ENCODE peak calls at places on chromosomes 12 and 14, in nine cellular contexts. B is activated naive CD4-positive, alpha-beta T cell treated with Interleukin-2 at 50 U/mL for 16 hours; J is lung; E is activated T-cell treated with anti-CD3 and anti-CD28 coated beads, Interleukin-2, amount 50 U/mL, for 48 hours; O is HCT116; X is bronchial epithelial cell; K is GM18507; N is kidney glomerular epithelial cell; U is erythroblast. H is an unnamed sample.
A peak's percentile ranks its signal among the peaks of the same experiment; 100 is the strongest.

GRCh38 chr12:26134540-26134939 is 9.7 kb upstream of the BHLHE41 start:
- DNase-seq in X (no peak), U (no peak), E (no peak), N (no peak), K (no peak), O (no peak), B (no peak), J (no peak), H (no peak)

GRCh38 chr12:50979369-50980052 is 27.2 kb downstream of the HIGD1C start:
- DNase-seq in N (no peak), O (no peak), U (no peak), B (peak; percentile 62), K (no peak), X (no peak), J (no peak), E (peak; percentile 35), H (no peak)

GRCh38 chr12:110174373-110174996 is 50.3 kb downstream of the IFT81 start:
- DNase-seq in E (no peak), N (no peak), J (no peak), X (no peak), B (no peak), U (no peak), O (no peak), K (no peak), H (no peak)

GRCh38 chr14:49879683-49880204 is 13.1 kb upstream of the ARF6 start:
- DNase-seq in U (peak; percentile 84), B (peak; percentile 61), J (no peak), K (no peak), N (no peak), O (peak; percentile 95), X (peak; percentile 70), E (peak; percentile 76), H (peak; percentile 41)

GRCh38 chr14:54025661-54026060 is 69.0 kb upstream of the BMP4 start:
- DNase-seq in U (no peak), E (no peak), B (no peak), N (peak; percentile 27), X (peak; percentile 44), J (peak; percentile 30), K (no peak), O (peak; percentile 43), H (no peak)

GRCh38 chr12:47021298-47021697 is 58.1 kb upstream of the PCED1B start:
- DNase-seq in E (no peak), X (peak; percentile 95), U (peak; percentile 56), O (peak; percentile 90), N (peak; percentile 90), J (no peak), B (no peak), K (peak; percentile 5), H (no peak)

GRCh38 chr14:75803768-75804167 is 142.7 kb downstream of the TTLL5 start:
- DNase-seq in J (no peak), U (no peak), E (no peak), X (no peak), B (no peak), O (no peak), K (no peak), N (peak; percentile 32), H (no peak)

GRCh38 chr14:73472182-73473114 is 14.1 kb upstream of the NUMB start:
- DNase-seq in O (peak; percentile 60), U (peak; percentile 70), E (no peak), K (no peak), J (no peak), N (peak; percentile 55), B (no peak), X (peak; percentile 70), H (no peak)

GRCh38 chr12:26252946-26253345 is 57.6 kb downstream of the SSPN start:
- DNase-seq in E (no peak), U (no peak), N (no peak), K (no peak), O (no peak), J (no peak), X (no peak), B (no peak), H (no peak)

GRCh38 chr14:103103461-103104388 is 9.2 kb downstream of the EXOC3L4 start:
- DNase-seq in B (no peak), J (no peak), K (no peak), O (no peak), N (no peak), X (peak; percentile 27), E (no peak), U (peak; percentile 25), H (no peak)

GRCh38 chr14:29462271-29462670 is 465.4 kb downstream of the PRKD1 start:
- DNase-seq in E (no peak), K (no peak), J (no peak), N (peak; percentile 28), B (no peak), O (no peak), U (no peak), X (no peak), H (no peak)

GRCh38 chr12:15708396-15709070 is 80.7 kb downstream of the EPS8 start:
- DNase-seq in X (no peak), E (no peak), U (peak; percentile 9), B (no peak), J (no peak), K (no peak), O (no peak), N (no peak), H (no peak)

GRCh38 chr12:113815031-113815430 is 151.1 kb downstream of the RBM19 start:
- DNase-seq in U (no peak), E (no peak), J (no peak), O (no peak), X (peak; percentile 2), B (no peak), N (no peak), K (no peak), H (no peak)

GRCh38 chr12:108313609-108314331 is 25.3 kb downstream of the CMKLR1 start:
- DNase-seq in U (no peak), O (no peak), K (no peak), N (no peak), E (no peak), B (peak; percentile 12), X (no peak), J (no peak), H (peak; percentile 35)

GRCh38 chr12:122963928-122964240 is 2.4 kb downstream of the ABCB9 start:
- DNase-seq in E (no peak), K (no peak), B (no peak), J (no peak), N (no peak), X (no peak), O (no peak), U (no peak), H (no peak)

GRCh38 chr14:67735361-67735921 is 33.8 kb downstream of the RDH12 start:
- DNase-seq in K (no peak), X (no peak), O (no peak), J (no peak), U (no peak), N (no peak), B (no peak), E (no peak), H (no peak)

GRCh38 chr12:127998936-127999467 is 268.0 kb upstream of the TMEM132C start:
- DNase-seq in N (no peak), E (no peak), B (no peak), X (no peak), U (no peak), K (no peak), O (no peak), J (no peak), H (no peak)

GRCh38 chr12:111437816-111438454 is 32.2 kb downstream of the SH2B3 start:
- DNase-seq in N (peak; percentile 34), B (no peak), O (no peak), U (peak; percentile 88), X (peak; percentile 89), E (no peak), J (peak; percentile 67), K (no peak), H (no peak)

GRCh38 chr12:57895337-57896138 is 45.8 kb upstream of the ATP23 start:
- DNase-seq in B (no peak), N (no peak), U (no peak), O (no peak), K (no peak), J (no peak), X (no peak), E (no peak), H (no peak)

GRCh38 chr12:52370906-52371608 is 3.8 kb upstream of the KRT85 start:
- DNase-seq in E (no peak), J (no peak), B (no peak), N (peak; percentile 82), X (no peak), K (no peak), U (no peak), O (no peak), H (no peak)

GRCh38 chr12:48003226-48004038 is 844 bp downstream of the COL2A1 start:
- DNase-seq in B (peak; percentile 15), K (no peak), O (no peak), N (no peak), U (no peak), X (no peak), J (no peak), E (peak; percentile 48), H (no peak)

GRCh38 chr14:92441751-92442477 is 71.7 kb upstream of the RIN3 start:
- DNase-seq in N (no peak), E (no peak), O (no peak), U (no peak), K (no peak), B (no peak), X (no peak), J (no peak), H (no peak)

GRCh38 chr12:96889273-96889933 is 17.7 kb upstream of the NEDD1 start:
- DNase-seq in J (no peak), O (no peak), K (no peak), U (no peak), X (peak; percentile 97), E (no peak), B (no peak), N (peak; percentile 83), H (no peak)

GRCh38 chr12:93896427-93896826 is 219.3 kb downstream of the CRADD start:
- DNase-seq in J (no peak), X (no peak), B (no peak), N (no peak), E (no peak), O (no peak), U (peak; percentile 6), K (no peak), H (no peak)

GRCh38 chr12:31729728-31730127 is 907 bp upstream of the AMN1 start:
- DNase-seq in O (no peak), U (peak; percentile 53), K (no peak), B (no peak), N (no peak), J (no peak), X (no peak), E (no peak), H (no peak)

GRCh38 chr14:65772901-65773574 is 360.5 kb downstream of the FUT8 start:
- DNase-seq in N (no peak), K (no peak), B (no peak), O (no peak), X (no peak), J (no peak), E (no peak), U (no peak), H (no peak)

GRCh38 chr12:52356031-52356761 is 11.1 kb downstream of the KRT85 start:
- DNase-seq in X (no peak), N (no peak), J (no peak), K (no peak), B (no peak), E (no peak), U (no peak), O (no peak), H (no peak)

GRCh38 chr12:110754101-110754793 is 11.6 kb upstream of the PPP1CC start:
- DNase-seq in E (no peak), O (no peak), J (no peak), B (no peak), U (no peak), X (no peak), K (no peak), N (no peak), H (no peak)

GRCh38 chr14:99734406-99735051 is 50.4 kb downstream of the CYP46A1 start:
- DNase-seq in B (no peak), E (no peak), U (no peak), N (no peak), X (no peak), J (no peak), K (no peak), O (no peak), H (no peak)

GRCh38 chr12:132329036-132329738 is at the start of gene GALNT9:
- DNase-seq in J (no peak), O (no peak), U (no peak), E (peak; percentile 34), N (no peak), X (no peak), K (no peak), B (no peak), H (no peak)

GRCh38 chr14:30822080-30822571 is 52.2 kb upstream of the COCH start:
- DNase-seq in X (no peak), O (no peak), U (peak; percentile 84), K (no peak), E (no peak), B (no peak), N (no peak), J (no peak), H (no peak)